ENCODE peak calls at places on chromosome 14, in seven cellular contexts. F, N, L, T, W, B and S are unnamed samples.

GRCh38 chr14:50947446-50947845 is 3.2 kb upstream of the PYGL start:
- DNase-seq in T (no peak), B (no peak), W (peak), L (no peak), N (no peak), F (no peak), S (no peak)

GRCh38 chr14:102218688-102219087 is 79.0 kb downstream of the WDR20 start:
- DNase-seq in T (no peak), F (no peak), B (no peak), L (no peak), W (no peak), N (no peak), S (no peak)

GRCh38 chr14:75306917-75307699 is 28.5 kb downstream of the FOS start:
- DNase-seq in F (no peak), B (no peak), N (no peak), W (peak), L (peak), T (no peak), S (no peak)

GRCh38 chr14:50085570-50086315 is 30.6 kb downstream of the VCPKMT start:
- DNase-seq in F (peak), B (peak), W (peak), N (no peak), L (peak), T (peak), S (peak)

GRCh38 chr14:73723799-73724621 is 9.8 kb upstream of the PNMA1 start:
- DNase-seq in W (peak), N (peak), L (peak), T (peak), F (peak), B (no peak), S (peak)

GRCh38 chr14:92603309-92604257 is 90.0 kb downstream of the RIN3 start:
- DNase-seq in W (peak), B (peak), L (no peak), F (peak), N (no peak), T (peak), S (peak)

GRCh38 chr14:82861321-82861720 is 1327.7 kb upstream of the SEL1L start:
- DNase-seq in F (no peak), N (no peak), T (no peak), L (no peak), B (no peak), W (no peak), S (no peak)

GRCh38 chr14:95993768-95994592 is 45.2 kb upstream of the C14orf132 start:
- DNase-seq in N (peak), B (no peak), T (peak), W (peak), L (peak), F (peak), S (peak)

GRCh38 chr14:56858422-56858821 is 48.1 kb upstream of the OTX2 start:
- DNase-seq in T (no peak), N (no peak), L (no peak), B (no peak), W (no peak), F (no peak), S (no peak)

GRCh38 chr14:55123101-55123500 is 6.0 kb upstream of the LGALS3 start:
- DNase-seq in F (peak), N (peak), L (no peak), B (peak), T (peak), W (peak), S (peak)

GRCh38 chr14:81066672-81067071 is 111.3 kb downstream of the TSHR start:
- DNase-seq in F (no peak), T (no peak), B (no peak), W (no peak), L (no peak), N (no peak), S (no peak)

GRCh38 chr14:69685217-69685616 is 73.8 kb downstream of the SUSD6 start:
- DNase-seq in T (no peak), B (no peak), W (peak), L (peak), F (no peak), N (no peak), S (no peak)